ENCODE peak calls at places on chromosomes 1 and 21, in six cellular contexts. L is IMR-90, K is neuronal stem cell, Q is trophoblast cell, C is H1, T is mesendoderm. R is an unnamed sample. For H3K36me3, the result is how much of the 10 kb centered on the place peaks cover.

GRCh38 chr1:165645654-165646366 is 14.8 kb downstream of the MGST3 start:
- DNase-seq in L (no peak), K (no peak), Q (no peak), C (no peak), T (no peak), R (no peak)

GRCh38 chr1:21317035-21317689 is 26.9 kb upstream of the ECE1 start:
- DNase-seq in L (peak), K (no peak), Q (peak), C (no peak), T (no peak), R (peak)

GRCh38 chr1:181173761-181174371 is 85.4 kb downstream of the IER5 start:
- DNase-seq in L (no peak), K (no peak), Q (no peak), C (peak), T (peak), R (no peak)

GRCh38 chr1:155471026-155471425 is 91.6 kb downstream of the ASH1L start:
- DNase-seq in L (no peak), K (no peak), Q (no peak), C (no peak), T (no peak), R (no peak)

GRCh38 chr21:40143822-40144525 is 276.7 kb downstream of the PCP4 start:
- DNase-seq in L (peak), K (peak), Q (peak), C (peak), T (peak), R (peak)

GRCh38 chr1:173043253-173043652 is 7.5 kb downstream of the TNFSF18 start:
- DNase-seq in L (peak), K (no peak), Q (no peak), C (no peak), T (peak), R (peak)

GRCh38 chr1:33367488-33368405 is 46.8 kb upstream of the A3GALT2 start:
- DNase-seq in L (peak), K (peak), Q (peak), C (peak), T (peak), R (peak)

GRCh38 chr1:62528015-62528414 is 69.3 kb upstream of the ANGPTL3 start:
- DNase-seq in L (no peak), K (no peak), Q (no peak), C (no peak), T (peak), R (no peak)

GRCh38 chr1:234631721-234632125 is 21.7 kb upstream of the IRF2BP2 start:
- DNase-seq in L (peak), K (no peak), Q (no peak), C (no peak), T (peak), R (peak)

GRCh38 chr21:37565530-37566223 is 199.1 kb downstream of the DYRK1A start:
- DNase-seq in L (peak), K (no peak), Q (no peak), C (peak), T (no peak), R (peak)

GRCh38 chr1:24417681-24418080 is 2.1 kb downstream of the NIPAL3 start:
- DNase-seq in L (peak), K (no peak), Q (peak), C (no peak), T (no peak), R (peak)

GRCh38 chr21:36589352-36589971 is 109.5 kb upstream of the SIM2 start:
- DNase-seq in L (peak), K (no peak), Q (peak), C (peak), T (peak), R (peak)

GRCh38 chr1:212467843-212468482 is 35.2 kb downstream of the NENF start:
- DNase-seq in L (no peak), K (no peak), Q (peak), C (no peak), T (no peak), R (peak)

GRCh38 chr1:53337499-53337898 is 9.6 kb upstream of the LRP8 start:
- DNase-seq in L (no peak), K (no peak), Q (no peak), C (no peak), T (no peak), R (no peak)

GRCh38 chr21:41500931-41501381 is 7.0 kb downstream of the TMPRSS2 start:
- DNase-seq in L (no peak), K (no peak), Q (no peak), C (no peak), T (no peak), R (no peak)

GRCh38 chr1:16167331-16168143 is 11.7 kb upstream of the EPHA2 start:
- DNase-seq in L (no peak), K (peak), Q (no peak), C (peak), T (peak), R (peak)

GRCh38 chr1:197614916-197615692 is 160.2 kb downstream of the DENND1B start:
- DNase-seq in L (peak), K (peak), Q (peak), C (peak), T (peak), R (peak)

GRCh38 chr1:206514821-206515387 is 7.6 kb downstream of the RASSF5 start:
- DNase-seq in L (no peak), K (no peak), Q (no peak), C (no peak), T (no peak), R (no peak)

GRCh38 chr1:227568593-227568992 is 5.2 kb downstream of the ZNF678 start:
- DNase-seq in L (no peak), K (no peak), Q (no peak), C (no peak), T (no peak), R (no peak)

GRCh38 chr1:64363116-64363515 is 106.8 kb upstream of the CACHD1 start:
- DNase-seq in L (no peak), K (no peak), Q (no peak), C (no peak), T (no peak), R (no peak)

GRCh38 chr1:225889743-225890142 is 797 bp upstream of the LEFTY1 start:
- DNase-seq in L (no peak), K (no peak), Q (no peak), C (no peak), T (no peak), R (no peak)

GRCh38 chr21:42614391-42614790 is 39.0 kb upstream of the PDE9A start:
- DNase-seq in L (no peak), K (no peak), Q (no peak), C (no peak), T (no peak), R (no peak)

GRCh38 chr1:160238408-160238807 is 23.9 kb downstream of the DCAF8 start:
- DNase-seq in L (no peak), K (no peak), Q (no peak), C (no peak), T (no peak), R (no peak)

DNA sequence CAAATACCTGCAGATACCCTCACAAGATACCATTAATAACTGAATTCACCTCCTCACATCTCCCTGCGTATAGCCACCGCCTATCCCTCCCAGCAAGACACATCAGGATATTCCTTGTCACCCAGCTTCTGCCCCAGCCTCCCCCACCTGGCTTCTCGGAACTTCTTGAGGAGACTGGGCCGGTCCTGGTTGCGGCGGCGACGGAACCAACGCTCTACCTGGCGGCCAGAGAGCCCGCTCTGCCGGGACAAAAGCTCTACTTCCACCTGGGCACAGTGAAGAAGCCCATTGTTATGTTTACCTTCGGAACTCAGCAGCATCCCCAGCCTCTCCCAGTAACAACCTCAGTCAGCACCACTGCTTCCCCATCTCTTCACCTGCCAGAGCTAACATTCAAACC is 6.7 kb downstream of the CERS2 start:
- DNase-seq in L (no peak), K (no peak), Q (no peak), C (no peak), T (no peak), R (no peak)
- H3K36me3 ChIP-seq in L (half or more), K (under half), Q (half or more), C (half or more), T (under half), R (half or more)

GRCh38 chr1:145824499-145824842 is 471 bp downstream of the POLR3C start:
- DNase-seq in L (no peak), K (no peak), Q (no peak), C (no peak), T (no peak), R (no peak)
- H4K8ac ChIP-seq in L (peak), K (no peak), Q (peak), C (no peak), T (no peak), R (peak)

DNA sequence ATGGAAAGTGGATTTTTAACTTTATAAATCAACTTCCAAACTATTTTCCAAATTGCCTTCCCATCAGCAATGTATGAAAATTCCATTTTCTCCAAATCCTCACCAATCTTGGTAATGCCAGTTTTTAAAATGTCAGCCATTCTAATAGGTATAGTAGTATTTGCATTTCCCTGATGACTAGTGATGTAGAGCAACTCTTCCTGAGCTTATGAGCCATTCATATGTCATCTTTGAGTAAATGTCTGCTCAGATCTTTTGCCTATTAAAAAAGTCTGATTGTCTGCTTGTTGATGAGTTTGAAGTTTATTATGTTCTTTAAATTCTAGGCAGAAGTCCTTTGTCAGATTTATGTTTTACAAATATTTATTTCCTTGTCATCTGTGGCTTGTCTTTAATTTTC is 54.7 kb downstream of the KDM1A start:
- DNase-seq in L (peak), K (no peak), Q (no peak), C (no peak), T (no peak), R (no peak)
- H3K36me3 ChIP-seq in L (under half), K (under half), Q (under half), C (half or more), T (under half), R (half or more)

DNA sequence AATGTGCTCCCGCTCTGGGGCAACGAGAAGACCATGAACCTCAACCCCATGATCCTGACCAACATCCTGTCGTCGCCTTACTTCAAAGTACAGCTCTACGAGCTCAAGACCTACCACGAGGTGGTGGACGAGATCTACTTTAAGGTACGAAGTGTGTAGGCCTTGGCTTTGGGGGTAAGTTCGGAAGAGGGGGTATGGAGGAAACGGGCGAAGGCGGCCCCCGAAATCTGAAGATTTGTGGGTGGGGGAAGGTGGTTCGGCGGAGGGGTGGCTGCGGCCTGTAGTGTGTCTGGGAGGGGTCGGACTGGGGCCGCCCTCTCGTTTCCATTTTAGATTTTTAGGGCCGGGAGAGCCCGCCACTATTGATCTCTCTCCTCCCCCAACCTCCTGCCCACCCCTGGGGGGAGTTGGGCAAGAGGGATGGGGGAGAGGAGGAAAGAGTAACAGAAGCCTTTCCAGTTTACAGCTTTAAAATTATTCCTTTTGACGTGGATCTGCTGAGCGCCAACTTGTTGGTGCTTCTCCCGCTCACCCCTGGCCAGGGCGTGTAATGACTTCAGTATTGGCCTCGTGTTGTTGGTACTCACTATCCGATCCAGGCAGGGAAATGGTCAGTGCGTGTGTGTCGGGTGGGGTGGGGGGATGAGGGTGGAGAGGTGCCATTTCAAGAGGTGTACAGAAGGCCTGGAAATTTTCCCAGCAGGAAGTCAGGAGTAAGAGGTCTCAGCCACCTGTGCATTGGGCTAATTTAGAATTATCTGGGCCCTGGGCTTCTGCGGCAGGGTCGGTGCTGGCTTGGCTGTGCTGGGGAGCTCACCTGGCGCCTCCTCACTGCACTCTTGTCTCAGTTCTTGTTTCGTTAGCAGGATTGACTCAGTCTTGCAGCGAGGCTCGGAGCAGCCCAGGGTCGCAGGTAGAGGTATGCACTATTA is 880 bp downstream of the PRPF38B start:
- DNase-seq in L (peak), K (no peak), Q (peak), C (peak), T (peak), R (peak)
- H4K8ac ChIP-seq in L (peak), K (no peak), Q (peak), C (peak), T (no peak), R (peak)

GRCh38 chr1:42835422-42835821 is 11.0 kb upstream of the ZNF691 start:
- DNase-seq in L (no peak), K (no peak), Q (no peak), C (no peak), T (peak), R (no peak)
- H3K36me3 ChIP-seq in L (under half), K (under half), Q (under half), C (under half), T (under half), R (under half)

GRCh38 chr1:107057197-107058133 is 991 bp downstream of the PRMT6 start:
- DNase-seq in L (peak), K (peak), Q (peak), C (peak), T (peak), R (peak)

GRCh38 chr1:107058245-107059032 is 2.0 kb downstream of the PRMT6 start:
- DNase-seq in L (no peak), K (no peak), Q (no peak), C (no peak), T (peak), R (no peak)

GRCh38 chr1:107061886-107062285 is 5.4 kb downstream of the PRMT6 start:
- DNase-seq in L (no peak), K (no peak), Q (peak), C (no peak), T (no peak), R (no peak)

GRCh38 chr1:107051266-107051665 is 5.2 kb upstream of the PRMT6 start:
- DNase-seq in L (no peak), K (no peak), Q (no peak), C (no peak), T (no peak), R (no peak)

GRCh38 chr1:107056426-107057196 is at the start of gene PRMT6:
- DNase-seq in L (peak), K (peak), Q (no peak), C (peak), T (peak), R (peak)
- H4K8ac ChIP-seq in L (peak), K (peak), Q (peak), C (peak), T (peak), R (peak)

GRCh38 chr1:200990114-200990513 is 33.4 kb downstream of the KIF21B start:
- DNase-seq in L (no peak), K (no peak), Q (no peak), C (no peak), T (no peak), R (no peak)

GRCh38 chr1:200991039-200991698 is 32.3 kb downstream of the KIF21B start:
- DNase-seq in L (no peak), K (no peak), Q (no peak), C (no peak), T (no peak), R (no peak)

GRCh38 chr1:200992382-200993101 is 31.0 kb downstream of the KIF21B start:
- DNase-seq in L (no peak), K (no peak), Q (no peak), C (no peak), T (no peak), R (no peak)

GRCh38 chr1:200988693-200989092 is 34.8 kb downstream of the KIF21B start:
- DNase-seq in L (no peak), K (no peak), Q (no peak), C (no peak), T (no peak), R (no peak)

GRCh38 chr1:200989337-200989736 is 34.2 kb downstream of the KIF21B start:
- DNase-seq in L (no peak), K (no peak), Q (no peak), C (no peak), T (no peak), R (no peak)
- H3K36me3 ChIP-seq in L (under half), K (under half), Q (under half), C (under half), T (under half), R (under half)

DNA sequence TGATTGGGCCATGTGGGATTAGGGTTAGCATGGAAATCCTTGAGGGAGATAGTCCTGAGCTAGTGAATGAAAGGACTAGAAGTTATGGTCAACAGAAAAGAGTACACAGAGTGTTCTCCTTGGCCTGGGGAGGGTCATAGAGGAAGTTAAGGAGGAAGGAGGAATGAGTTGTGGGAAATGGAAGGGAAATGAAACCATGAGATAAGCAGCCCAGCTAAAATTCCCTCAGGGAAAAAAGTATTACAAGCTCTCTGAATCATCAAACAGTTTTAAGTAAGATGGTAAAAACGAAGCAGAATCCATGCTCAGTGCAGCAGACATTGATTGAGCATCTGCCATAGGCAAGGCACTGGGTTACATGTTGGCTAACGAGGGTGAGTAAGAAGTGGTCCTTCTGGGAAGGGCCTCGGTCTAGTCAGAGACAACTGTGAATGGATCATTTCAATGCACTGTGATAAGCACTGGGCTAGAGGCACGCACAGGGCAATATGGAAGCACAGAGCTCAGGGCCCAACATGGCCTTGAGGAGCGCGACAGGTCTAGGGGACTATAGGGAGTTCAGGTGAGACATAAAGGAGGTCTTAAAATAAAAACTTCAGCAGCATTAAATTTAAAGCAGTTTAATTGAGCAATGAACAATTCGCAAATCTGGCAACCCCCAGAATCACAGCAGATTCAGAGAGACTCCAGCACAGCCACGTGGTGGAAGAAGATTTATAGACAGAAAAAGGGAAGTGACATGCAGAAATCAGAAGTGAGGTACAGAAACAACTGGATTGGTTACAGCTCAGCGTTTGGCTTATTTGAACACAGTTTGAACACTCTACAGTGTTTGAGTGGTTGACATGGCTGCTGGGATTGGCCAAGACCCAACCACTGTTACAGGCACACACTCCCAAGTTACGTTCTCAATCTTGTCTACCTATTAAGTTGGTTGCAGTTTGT is 219.5 kb downstream of the HLX start:
- DNase-seq in L (peak), K (no peak), Q (peak), C (no peak), T (no peak), R (peak)
- H4K8ac ChIP-seq in L (no peak), K (no peak), Q (no peak), C (no peak), T (no peak), R (peak)

GRCh38 chr21:43967981-43968380 is 44.1 kb upstream of the TRAPPC10 start:
- DNase-seq in L (no peak), K (no peak), Q (no peak), C (no peak), T (no peak), R (no peak)
- H3K36me3 ChIP-seq in L (under half), K (under half), Q (under half), C (under half), T (under half), R (half or more)